ENCODE peak calls at places on chromosomes 1 and 21, in nine cellular contexts. One of them, this sample, is unnamed.

GRCh38 chr21:29168874-29169273 is 38.4 kb downstream of the MAP3K7CL start:
- DNase-seq in T-helper 1 cell: no peak
- DNase-seq in PC-3: peak
- DNase-seq in AG04450: no peak
- DNase-seq in T-cell: no peak
- DNase-seq in aorta: no peak
- DNase-seq in HTR-8/SVneo: no peak
- DNase-seq in GM23248: no peak
- DNase-seq in right lobe of liver: no peak
- DNase-seq in this sample: no peak

GRCh38 chr1:40820251-40820797 is 36.7 kb downstream of the KCNQ4 start:
- DNase-seq in T-helper 1 cell: no peak
- DNase-seq in PC-3: no peak
- DNase-seq in AG04450: no peak
- DNase-seq in T-cell: no peak
- DNase-seq in aorta: no peak
- DNase-seq in HTR-8/SVneo: no peak
- DNase-seq in GM23248: no peak
- DNase-seq in right lobe of liver: peak
- DNase-seq in this sample: no peak

GRCh38 chr1:228344631-228345072 is 62.0 kb downstream of the TRIM11 start:
- DNase-seq in T-helper 1 cell: no peak
- DNase-seq in PC-3: peak
- DNase-seq in AG04450: no peak
- DNase-seq in T-cell: no peak
- DNase-seq in aorta: peak
- DNase-seq in HTR-8/SVneo: no peak
- DNase-seq in GM23248: no peak
- DNase-seq in right lobe of liver: peak
- DNase-seq in this sample: peak

GRCh38 chr21:25396135-25396711 is 211.1 kb downstream of the MRPL39 start:
- DNase-seq in T-helper 1 cell: no peak
- DNase-seq in PC-3: no peak
- DNase-seq in AG04450: no peak
- DNase-seq in T-cell: no peak
- DNase-seq in aorta: no peak
- DNase-seq in HTR-8/SVneo: no peak
- DNase-seq in GM23248: no peak
- DNase-seq in right lobe of liver: no peak
- DNase-seq in this sample: no peak

GRCh38 chr1:221100196-221100950 is 221.1 kb downstream of the HLX start:
- DNase-seq in T-helper 1 cell: no peak
- DNase-seq in PC-3: peak
- DNase-seq in AG04450: no peak
- DNase-seq in T-cell: no peak
- DNase-seq in aorta: no peak
- DNase-seq in HTR-8/SVneo: no peak
- DNase-seq in GM23248: peak
- DNase-seq in right lobe of liver: no peak
- DNase-seq in this sample: no peak

GRCh38 chr1:116850436-116850835 is 59.3 kb upstream of the PTGFRN start:
- DNase-seq in T-helper 1 cell: no peak
- DNase-seq in PC-3: no peak
- DNase-seq in AG04450: no peak
- DNase-seq in T-cell: no peak
- DNase-seq in aorta: no peak
- DNase-seq in HTR-8/SVneo: no peak
- DNase-seq in GM23248: no peak
- DNase-seq in right lobe of liver: no peak
- DNase-seq in this sample: no peak

GRCh38 chr1:246295968-246296367 is 211.1 kb downstream of the SMYD3 start:
- DNase-seq in T-helper 1 cell: no peak
- DNase-seq in PC-3: no peak
- DNase-seq in AG04450: no peak
- DNase-seq in T-cell: no peak
- DNase-seq in aorta: no peak
- DNase-seq in HTR-8/SVneo: no peak
- DNase-seq in GM23248: no peak
- DNase-seq in right lobe of liver: no peak
- DNase-seq in this sample: no peak

GRCh38 chr1:234473123-234473522 is 5.9 kb downstream of the TARBP1 start:
- DNase-seq in T-helper 1 cell: no peak
- DNase-seq in PC-3: no peak
- DNase-seq in AG04450: no peak
- DNase-seq in T-cell: no peak
- DNase-seq in aorta: no peak
- DNase-seq in HTR-8/SVneo: peak
- DNase-seq in GM23248: no peak
- DNase-seq in right lobe of liver: no peak
- DNase-seq in this sample: no peak

GRCh38 chr1:214451591-214451990 is 99.8 kb downstream of the PTPN14 start:
- DNase-seq in T-helper 1 cell: no peak
- DNase-seq in PC-3: no peak
- DNase-seq in AG04450: no peak
- DNase-seq in T-cell: no peak
- DNase-seq in aorta: no peak
- DNase-seq in HTR-8/SVneo: no peak
- DNase-seq in GM23248: peak
- DNase-seq in right lobe of liver: no peak
- DNase-seq in this sample: no peak

GRCh38 chr1:6285356-6285755 is 24.5 kb upstream of the GPR153 start:
- DNase-seq in T-helper 1 cell: no peak
- DNase-seq in PC-3: no peak
- DNase-seq in AG04450: no peak
- DNase-seq in T-cell: no peak
- DNase-seq in aorta: no peak
- DNase-seq in HTR-8/SVneo: no peak
- DNase-seq in GM23248: no peak
- DNase-seq in right lobe of liver: no peak
- DNase-seq in this sample: no peak

GRCh38 chr1:161948435-161948834 is 75.2 kb downstream of the OLFML2B start:
- DNase-seq in T-helper 1 cell: no peak
- DNase-seq in PC-3: no peak
- DNase-seq in AG04450: no peak
- DNase-seq in T-cell: no peak
- DNase-seq in aorta: no peak
- DNase-seq in HTR-8/SVneo: no peak
- DNase-seq in GM23248: no peak
- DNase-seq in right lobe of liver: no peak
- DNase-seq in this sample: no peak

GRCh38 chr1:1775364-1776226 is 2.7 kb downstream of the NADK start:
- DNase-seq in T-helper 1 cell: no peak
- DNase-seq in PC-3: peak
- DNase-seq in AG04450: no peak
- DNase-seq in T-cell: no peak
- DNase-seq in aorta: no peak
- DNase-seq in HTR-8/SVneo: no peak
- DNase-seq in GM23248: no peak
- DNase-seq in right lobe of liver: no peak
- DNase-seq in this sample: no peak

GRCh38 chr1:201888282-201889033 is at the start of gene SHISA4:
- DNase-seq in T-helper 1 cell: no peak
- DNase-seq in PC-3: peak
- DNase-seq in AG04450: no peak
- DNase-seq in T-cell: peak
- DNase-seq in aorta: peak
- DNase-seq in HTR-8/SVneo: peak
- DNase-seq in GM23248: peak
- DNase-seq in right lobe of liver: peak
- DNase-seq in this sample: peak

GRCh38 chr1:85799734-85800133 is 91.5 kb upstream of the ZNHIT6 start:
- DNase-seq in T-helper 1 cell: no peak
- DNase-seq in PC-3: no peak
- DNase-seq in AG04450: no peak
- DNase-seq in T-cell: no peak
- DNase-seq in aorta: no peak
- DNase-seq in HTR-8/SVneo: no peak
- DNase-seq in GM23248: no peak
- DNase-seq in right lobe of liver: no peak
- DNase-seq in this sample: no peak

GRCh38 chr1:245692318-245692717 is 537.5 kb downstream of the KIF26B start:
- DNase-seq in T-helper 1 cell: no peak
- DNase-seq in PC-3: no peak
- DNase-seq in AG04450: no peak
- DNase-seq in T-cell: no peak
- DNase-seq in aorta: peak
- DNase-seq in HTR-8/SVneo: no peak
- DNase-seq in GM23248: no peak
- DNase-seq in right lobe of liver: no peak
- DNase-seq in this sample: no peak

GRCh38 chr21:24976238-24976637 is 631.0 kb downstream of the MRPL39 start:
- DNase-seq in T-helper 1 cell: no peak
- DNase-seq in PC-3: no peak
- DNase-seq in AG04450: no peak
- DNase-seq in T-cell: no peak
- DNase-seq in aorta: no peak
- DNase-seq in HTR-8/SVneo: no peak
- DNase-seq in GM23248: no peak
- DNase-seq in right lobe of liver: no peak
- DNase-seq in this sample: no peak

GRCh38 chr1:46183119-46183842 is 7.0 kb upstream of the P3R3URF start:
- DNase-seq in T-helper 1 cell: no peak
- DNase-seq in PC-3: peak
- DNase-seq in AG04450: peak
- DNase-seq in T-cell: no peak
- DNase-seq in aorta: peak
- DNase-seq in HTR-8/SVneo: peak
- DNase-seq in GM23248: peak
- DNase-seq in right lobe of liver: peak
- DNase-seq in this sample: peak

GRCh38 chr1:93878501-93878888 is 511 bp downstream of the DNTTIP2 start:
- DNase-seq in T-helper 1 cell: peak
- DNase-seq in PC-3: peak
- DNase-seq in AG04450: no peak
- DNase-seq in T-cell: peak
- DNase-seq in aorta: peak
- DNase-seq in HTR-8/SVneo: peak
- DNase-seq in GM23248: peak
- DNase-seq in right lobe of liver: peak
- DNase-seq in this sample: peak

GRCh38 chr1:39272791-39273071 is 68.2 kb downstream of the MACF1 start:
- DNase-seq in T-helper 1 cell: no peak
- DNase-seq in PC-3: no peak
- DNase-seq in AG04450: no peak
- DNase-seq in T-cell: no peak
- DNase-seq in aorta: no peak
- DNase-seq in HTR-8/SVneo: no peak
- DNase-seq in GM23248: no peak
- DNase-seq in right lobe of liver: no peak
- DNase-seq in this sample: no peak

GRCh38 chr1:226149806-226150205 is 36.7 kb downstream of the ACBD3 start:
- DNase-seq in T-helper 1 cell: no peak
- DNase-seq in PC-3: no peak
- DNase-seq in AG04450: no peak
- DNase-seq in T-cell: no peak
- DNase-seq in aorta: no peak
- DNase-seq in HTR-8/SVneo: peak
- DNase-seq in GM23248: peak
- DNase-seq in right lobe of liver: no peak
- DNase-seq in this sample: no peak

GRCh38 chr1:21238141-21238800 is 52.0 kb downstream of the ECE1 start:
- DNase-seq in T-helper 1 cell: no peak
- DNase-seq in PC-3: peak
- DNase-seq in AG04450: no peak
- DNase-seq in T-cell: no peak
- DNase-seq in aorta: no peak
- DNase-seq in HTR-8/SVneo: peak
- DNase-seq in GM23248: peak
- DNase-seq in right lobe of liver: no peak
- DNase-seq in this sample: no peak

GRCh38 chr1:222697858-222698257 is 14.4 kb downstream of the AIDA start:
- DNase-seq in T-helper 1 cell: no peak
- DNase-seq in PC-3: no peak
- DNase-seq in AG04450: no peak
- DNase-seq in T-cell: no peak
- DNase-seq in aorta: no peak
- DNase-seq in HTR-8/SVneo: no peak
- DNase-seq in GM23248: peak
- DNase-seq in right lobe of liver: no peak
- DNase-seq in this sample: no peak

GRCh38 chr1:2233997-2234761 is 6.1 kb downstream of the SKI start:
- DNase-seq in T-helper 1 cell: peak
- DNase-seq in PC-3: peak
- DNase-seq in AG04450: peak
- DNase-seq in T-cell: peak
- DNase-seq in aorta: peak
- DNase-seq in HTR-8/SVneo: no peak
- DNase-seq in GM23248: peak
- DNase-seq in right lobe of liver: peak
- DNase-seq in this sample: peak

GRCh38 chr1:205344010-205344808 is 12.5 kb downstream of the KLHDC8A start:
- DNase-seq in T-helper 1 cell: peak
- DNase-seq in PC-3: no peak
- DNase-seq in AG04450: no peak
- DNase-seq in T-cell: peak
- DNase-seq in aorta: peak
- DNase-seq in HTR-8/SVneo: no peak
- DNase-seq in GM23248: peak
- DNase-seq in right lobe of liver: peak
- DNase-seq in this sample: peak

GRCh38 chr21:14554948-14555347 is 8.8 kb upstream of the SAMSN1 start:
- DNase-seq in T-helper 1 cell: no peak
- DNase-seq in PC-3: peak
- DNase-seq in AG04450: no peak
- DNase-seq in T-cell: no peak
- DNase-seq in aorta: no peak
- DNase-seq in HTR-8/SVneo: no peak
- DNase-seq in GM23248: peak
- DNase-seq in right lobe of liver: no peak
- DNase-seq in this sample: no peak

GRCh38 chr1:100941098-100941527 is 45.2 kb downstream of the SLC30A7 start:
- DNase-seq in T-helper 1 cell: no peak
- DNase-seq in PC-3: no peak
- DNase-seq in AG04450: no peak
- DNase-seq in T-cell: no peak
- DNase-seq in aorta: no peak
- DNase-seq in HTR-8/SVneo: no peak
- DNase-seq in GM23248: no peak
- DNase-seq in right lobe of liver: no peak
- DNase-seq in this sample: no peak

GRCh38 chr1:239011382-239011781 is 375.0 kb upstream of the CHRM3 start:
- DNase-seq in T-helper 1 cell: no peak
- DNase-seq in PC-3: no peak
- DNase-seq in AG04450: no peak
- DNase-seq in T-cell: no peak
- DNase-seq in aorta: no peak
- DNase-seq in HTR-8/SVneo: no peak
- DNase-seq in GM23248: no peak
- DNase-seq in right lobe of liver: no peak
- DNase-seq in this sample: no peak

GRCh38 chr1:3567405-3567804 is 43.9 kb downstream of the MEGF6 start:
- DNase-seq in T-helper 1 cell: no peak
- DNase-seq in PC-3: no peak
- DNase-seq in AG04450: no peak
- DNase-seq in T-cell: no peak
- DNase-seq in aorta: no peak
- DNase-seq in HTR-8/SVneo: no peak
- DNase-seq in GM23248: no peak
- DNase-seq in right lobe of liver: no peak
- DNase-seq in this sample: no peak

This sample was measured in pancreas.